ENCODE peak calls at places on chromosome 20, in seven cellular contexts. Q, J, B, Z, R, M and K are unnamed samples.

GRCh38 chr20:4091332-4092135 is 76.2 kb upstream of the RNF24 start:
- DNase-seq in R (peak; percentile 76), Z (peak; percentile 72), Q (peak; percentile 58), J (peak; percentile 64), B (peak; percentile 21), M (peak; percentile 37), K (no peak)

GRCh38 chr20:23629017-23629541 is 8.7 kb downstream of the CST3 start:
- DNase-seq in B (no peak), R (no peak), Z (peak; percentile 75), M (no peak), J (no peak), Q (peak; percentile 97), K (no peak)

GRCh38 chr20:44543345-44543744 is 21.5 kb upstream of the SERINC3 start:
- DNase-seq in R (no peak), Z (no peak), Q (no peak), B (no peak), M (no peak), J (no peak), K (no peak)

GRCh38 chr20:17808357-17808756 is 108.6 kb downstream of the BANF2 start:
- DNase-seq in M (no peak), Z (peak; percentile 62), R (no peak), Q (no peak), J (peak; percentile 46), B (no peak), K (no peak)

GRCh38 chr20:47124235-47124717 is 229.6 kb downstream of the EYA2 start:
- DNase-seq in Z (no peak), J (no peak), Q (peak; percentile 61), B (no peak), R (no peak), M (no peak), K (no peak)

GRCh38 chr20:25040438-25040831 is 17.5 kb downstream of the ACSS1 start:
- DNase-seq in B (no peak), Q (no peak), M (no peak), J (peak; percentile 71), R (no peak), Z (no peak), K (no peak)

GRCh38 chr20:17449039-17449438 is 82.1 kb downstream of the BFSP1 start:
- DNase-seq in B (no peak), R (no peak), M (no peak), J (no peak), Q (no peak), Z (no peak), K (no peak)

GRCh38 chr20:37007898-37008649 is 56.6 kb upstream of the SAMHD1 start:
- DNase-seq in J (no peak), R (no peak), M (no peak), Q (peak; percentile 42), B (no peak), Z (no peak), K (no peak)

GRCh38 chr20:36210561-36210960 is 25.7 kb upstream of the AAR2 start:
- DNase-seq in J (no peak), Q (peak; percentile 29), Z (no peak), B (no peak), M (no peak), R (no peak), K (no peak)

GRCh38 chr20:51379601-51380341 is 162.7 kb downstream of the NFATC2 start:
- DNase-seq in Z (no peak), M (no peak), J (no peak), R (no peak), Q (no peak), B (no peak), K (no peak)

GRCh38 chr20:24669701-24670100 is 200.3 kb downstream of the SYNDIG1 start:
- DNase-seq in J (no peak), M (no peak), Q (peak; percentile 20), R (no peak), B (no peak), Z (no peak), K (no peak)